ENCODE peak calls at places on chromosomes 5 and 9, in ten cellular contexts. W is NCI-H1105; I is hippocampal formation; J is HTR-8/SVneo; Y is activated CD8-positive, alpha-beta T cell treated with anti-CD3 and anti-CD28 coated beads for 36 hours; V is GM10248; S is uterus; E is Kasumi-1; N is smooth muscle cell of the brain vasculature; D is AG08396. A is an unnamed sample.

GRCh38 chr5:95967236-95967635 is 5.6 kb upstream of the ELL2 start:
- DNase-seq in J (no peak), V (no peak), W (no peak), E (no peak), S (no peak), Y (no peak), N (no peak), I (no peak), D (no peak), A (no peak)

GRCh38 chr5:143161893-143162520 is 241.5 kb downstream of the NR3C1 start:
- DNase-seq in N (no peak), S (no peak), Y (no peak), I (no peak), W (no peak), J (peak), D (no peak), V (no peak), E (no peak), A (no peak)

GRCh38 chr9:120875954-120876841 is 790 bp downstream of the PHF19 start:
- DNase-seq in J (peak), Y (peak), E (peak), N (peak), S (peak), I (peak), W (peak), D (peak), V (peak), A (peak)

GRCh38 chr5:159336586-159337290 is 6.5 kb upstream of the IL12B start:
- DNase-seq in J (no peak), N (no peak), V (no peak), S (no peak), W (no peak), D (no peak), E (no peak), Y (no peak), I (no peak), A (no peak)

GRCh38 chr9:128946945-128947422 is 419 bp downstream of the DOLK start:
- DNase-seq in N (no peak), W (no peak), E (no peak), V (no peak), S (no peak), D (peak), J (no peak), I (no peak), Y (no peak), A (no peak)

GRCh38 chr5:16568875-16569580 is 47.8 kb downstream of the RETREG1 start:
- DNase-seq in V (no peak), W (peak), D (no peak), S (no peak), I (peak), N (no peak), J (no peak), Y (no peak), E (no peak), A (no peak)

GRCh38 chr5:173281910-173282309 is 46.3 kb downstream of the STC2 start:
- DNase-seq in D (peak), V (no peak), W (no peak), J (peak), Y (peak), N (no peak), S (no peak), I (no peak), E (peak), A (no peak)

GRCh38 chr5:120388016-120388781 is 75.9 kb upstream of the PRR16 start:
- DNase-seq in D (peak), V (no peak), E (peak), N (peak), I (no peak), S (no peak), Y (no peak), J (peak), W (no peak), A (peak)

GRCh38 chr9:133889498-133890301 is 102.4 kb downstream of the VAV2 start:
- DNase-seq in E (no peak), W (no peak), D (peak), V (no peak), I (no peak), S (no peak), N (no peak), J (no peak), Y (no peak), A (no peak)

GRCh38 chr5:51632794-51633193 is 249.5 kb downstream of the ISL1 start:
- DNase-seq in N (no peak), J (no peak), I (peak), S (no peak), V (no peak), E (no peak), D (no peak), Y (no peak), W (peak), A (no peak)

GRCh38 chr9:95626885-95627558 is 110.3 kb upstream of the PTCH1 start:
- DNase-seq in E (no peak), S (peak), I (no peak), J (no peak), W (no peak), D (no peak), Y (peak), N (no peak), V (no peak), A (peak)

GRCh38 chr9:134455951-134456739 is 129.9 kb downstream of the RXRA start:
- DNase-seq in I (no peak), Y (peak), J (peak), N (peak), V (peak), E (peak), W (no peak), D (peak), S (peak), A (peak)

GRCh38 chr5:35855221-35855620 is 1.5 kb upstream of the IL7R start:
- DNase-seq in I (no peak), Y (no peak), D (no peak), J (no peak), E (no peak), W (no peak), N (no peak), V (no peak), S (no peak), A (no peak)

GRCh38 chr5:117177302-117177701 is 602.7 kb upstream of the SEMA6A start:
- DNase-seq in E (no peak), V (no peak), D (no peak), J (no peak), I (no peak), N (no peak), W (no peak), S (no peak), Y (no peak), A (no peak)

GRCh38 chr5:72096602-72097205 is 10.6 kb upstream of the MAP1B start:
- DNase-seq in V (no peak), E (no peak), S (no peak), N (no peak), W (no peak), D (no peak), Y (no peak), I (no peak), J (no peak), A (no peak)

GRCh38 chr9:136804509-136805206 is 3.1 kb upstream of the RABL6 start:
- DNase-seq in W (no peak), N (no peak), V (no peak), J (no peak), Y (no peak), E (no peak), S (no peak), I (no peak), D (no peak), A (no peak)

GRCh38 chr5:172429201-172429940 is 25.0 kb downstream of the SH3PXD2B start:
- DNase-seq in S (peak), I (no peak), N (no peak), W (no peak), J (no peak), V (no peak), D (peak), Y (no peak), E (peak), A (no peak)

GRCh38 chr9:100884518-100884917 is 144.0 kb upstream of the PLPPR1 start:
- DNase-seq in S (no peak), E (no peak), Y (no peak), J (no peak), N (no peak), V (no peak), D (no peak), I (peak), W (no peak), A (no peak)

GRCh38 chr5:173920024-173920753 is 32.0 kb downstream of the CPEB4 start:
- DNase-seq in S (no peak), I (peak), E (no peak), Y (no peak), W (peak), D (no peak), V (no peak), N (no peak), J (no peak), A (no peak)

GRCh38 chr5:170642776-170643436 is 139.1 kb downstream of the KCNIP1 start:
- DNase-seq in Y (no peak), W (no peak), S (no peak), E (no peak), I (no peak), N (no peak), D (no peak), V (no peak), J (no peak), A (no peak)

GRCh38 chr9:22657713-22658112 is 211.1 kb downstream of the DMRTA1 start:
- DNase-seq in S (no peak), J (no peak), N (no peak), D (no peak), E (no peak), V (no peak), I (no peak), W (no peak), Y (no peak), A (no peak)

GRCh38 chr5:19927919-19928318 is 60.1 kb downstream of the CDH18 start:
- DNase-seq in V (no peak), I (no peak), S (no peak), J (no peak), Y (no peak), N (no peak), E (no peak), W (no peak), D (no peak), A (no peak)

A was measured in pulmonary artery endothelial cell.